ENCODE peak calls at places on chromosomes 11 and 22, in six cellular contexts. Z is K562, Y is mesothelial cell of epicardium, M is WTC11, W is tibial nerve, X is osteoblast. Q is an unnamed sample.

GRCh38 chr11:19905280-19905853 is 192.7 kb downstream of the NAV2 start:
- DNase-seq in Z (peak), Y (no peak), M (no peak), W (no peak), X (no peak), Q (no peak)

GRCh38 chr11:85949798-85950197 is 94.6 kb downstream of the CCDC83 start:
- DNase-seq in Z (no peak), Y (no peak), M (no peak), W (no peak), X (no peak), Q (no peak)

GRCh38 chr11:63573881-63574855 is 11.0 kb upstream of the PLAAT2 start:
- DNase-seq in Z (peak), Y (no peak), M (no peak), W (no peak), X (peak), Q (no peak)

GRCh38 chr11:117424781-117425180 is 97.1 kb downstream of the CEP164 start:
- DNase-seq in Z (no peak), Y (no peak), M (no peak), W (no peak), X (peak), Q (no peak)

GRCh38 chr11:6320411-6321207 is at the start of gene CAVIN3:
- DNase-seq in Z (no peak), Y (peak), M (peak), W (peak), X (peak), Q (peak)

GRCh38 chr11:94034207-94034606 is 13.1 kb downstream of the HEPHL1 start:
- DNase-seq in Z (no peak), Y (no peak), M (no peak), W (no peak), X (no peak), Q (no peak)

GRCh38 chr11:73869234-73869949 is 7.3 kb downstream of the COA4 start:
- DNase-seq in Z (no peak), Y (no peak), M (no peak), W (no peak), X (no peak), Q (no peak)

GRCh38 chr11:13109616-13110015 is 100.5 kb downstream of the RASSF10 start:
- DNase-seq in Z (no peak), Y (no peak), M (no peak), W (no peak), X (no peak), Q (no peak)

GRCh38 chr11:72851726-72852125 is 37.5 kb downstream of the ATG16L2 start:
- DNase-seq in Z (no peak), Y (no peak), M (no peak), W (no peak), X (no peak), Q (no peak)

GRCh38 chr11:11916981-11917399 is 75.2 kb downstream of the USP47 start:
- DNase-seq in Z (no peak), Y (no peak), M (no peak), W (no peak), X (no peak), Q (no peak)

GRCh38 chr11:15700456-15700855 is 585.7 kb downstream of the INSC start:
- DNase-seq in Z (no peak), Y (no peak), M (no peak), W (no peak), X (no peak), Q (no peak)

GRCh38 chr11:104175769-104176168 is 11.8 kb upstream of the PDGFD start:
- DNase-seq in Z (no peak), Y (no peak), M (no peak), W (no peak), X (no peak), Q (no peak)

GRCh38 chr11:8311366-8311765 is 47.7 kb upstream of the LMO1 start:
- DNase-seq in Z (no peak), Y (no peak), M (no peak), W (no peak), X (no peak), Q (no peak)

GRCh38 chr11:8307601-8308000 is 43.9 kb upstream of the LMO1 start:
- DNase-seq in Z (no peak), Y (no peak), M (no peak), W (no peak), X (no peak), Q (no peak)

GRCh38 chr11:8310743-8311298 is 47.1 kb upstream of the LMO1 start:
- DNase-seq in Z (no peak), Y (no peak), M (peak), W (no peak), X (peak), Q (no peak)

GRCh38 chr11:8309311-8309710 is 45.6 kb upstream of the LMO1 start:
- DNase-seq in Z (no peak), Y (no peak), M (no peak), W (no peak), X (no peak), Q (no peak)

DNA sequence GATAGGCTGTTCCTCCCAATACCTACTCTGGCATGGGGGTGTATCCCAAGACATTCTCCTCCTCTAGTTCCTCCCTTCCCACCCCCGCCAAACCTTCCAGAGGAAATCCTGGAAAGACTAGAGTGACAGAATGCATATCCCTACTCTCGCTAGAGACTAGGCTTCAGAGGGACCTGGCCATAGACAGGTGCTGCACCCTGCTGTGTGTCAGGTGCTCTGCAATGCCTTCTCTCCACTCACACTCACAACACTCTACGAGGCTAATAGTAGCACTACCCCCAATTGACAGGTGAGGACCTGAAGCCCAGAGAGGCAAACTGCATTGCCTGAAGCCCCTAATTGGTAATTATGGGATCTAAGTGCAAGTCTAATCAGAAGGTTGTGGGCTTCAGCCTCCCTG is 46.2 kb upstream of the LMO1 start:
- DNase-seq in Z (no peak), Y (no peak), M (no peak), W (no peak), X (peak), Q (no peak)
- TF ChIP-seq CTCF in Z (no peak), Y (no peak), M (no peak), W (no peak), X (no peak), Q (no peak)

GRCh38 chr11:65315204-65315865 is 669 bp downstream of the CDC42EP2 start:
- DNase-seq in Z (peak), Y (peak), M (peak), W (peak), X (peak), Q (no peak)

GRCh38 chr11:65316311-65316978 is 1.8 kb downstream of the CDC42EP2 start:
- DNase-seq in Z (no peak), Y (no peak), M (no peak), W (peak), X (peak), Q (no peak)

GRCh38 chr11:65314501-65315203 is at the start of gene CDC42EP2:
- DNase-seq in Z (peak), Y (peak), M (peak), W (peak), X (peak), Q (no peak)

GRCh38 chr11:65316979-65317786 is 2.5 kb downstream of the CDC42EP2 start:
- DNase-seq in Z (no peak), Y (no peak), M (peak), W (peak), X (peak), Q (no peak)

DNA sequence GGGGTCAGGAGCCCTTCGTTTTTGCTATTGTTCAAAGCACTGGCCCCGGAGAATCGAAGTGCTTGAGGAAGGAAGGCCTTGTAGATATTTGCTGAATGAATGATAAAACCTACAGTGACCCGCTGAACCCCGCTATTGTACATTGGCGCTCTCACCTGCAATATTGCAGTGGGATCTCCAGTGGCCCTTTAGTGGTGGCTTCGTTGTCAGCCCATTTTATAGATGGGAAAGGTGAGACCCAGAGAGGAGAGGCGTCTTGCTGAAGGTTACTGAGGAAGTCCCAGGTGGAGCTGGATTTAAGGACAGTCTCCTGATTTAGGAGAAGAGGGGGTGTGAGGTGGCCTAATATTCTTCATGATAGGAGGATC is 1.2 kb downstream of the CDC42EP2 start:
- DNase-seq in Z (no peak), Y (no peak), M (no peak), W (no peak), X (no peak), Q (no peak)
- TF ChIP-seq CTCF in Z (no peak), Y (peak), M (no peak), W (no peak), X (no peak), Q (peak)

GRCh38 chr11:108115495-108116140 is 5.7 kb upstream of the ACAT1 start:
- DNase-seq in Z (no peak), Y (no peak), M (peak), W (peak), X (peak), Q (peak)

GRCh38 chr11:108122166-108122628 is 830 bp downstream of the ACAT1 start:
- DNase-seq in Z (no peak), Y (no peak), M (no peak), W (no peak), X (no peak), Q (no peak)

GRCh38 chr11:108121274-108122155 is at the start of gene ACAT1:
- DNase-seq in Z (peak), Y (peak), M (peak), W (peak), X (peak), Q (peak)

GRCh38 chr11:108112059-108112458 is 9.3 kb upstream of the ACAT1 start:
- DNase-seq in Z (no peak), Y (no peak), M (no peak), W (no peak), X (no peak), Q (no peak)

GRCh38 chr11:108117746-108118371 is 3.5 kb upstream of the ACAT1 start:
- DNase-seq in Z (no peak), Y (no peak), M (no peak), W (no peak), X (peak), Q (no peak)
- TF ChIP-seq CTCF in Z (peak), Y (no peak), M (peak), W (peak), X (peak), Q (peak)

GRCh38 chr22:43980579-43980978 is 25.3 kb downstream of the SAMM50 start:
- DNase-seq in Z (no peak), Y (no peak), M (no peak), W (no peak), X (no peak), Q (no peak)
- TF ChIP-seq CTCF in Z (no peak), Y (no peak), M (no peak), W (no peak), X (no peak), Q (no peak)